ENCODE peak calls at places on chromosomes 12 and 14, in five cellular contexts. One of them, this sample, is unnamed.

GRCh38 chr14:100054553-100055075 is 10.6 kb upstream of the EVL start:
- DNase-seq in heart left ventricle: no peak
- DNase-seq in A673: no peak
- DNase-seq in upper lobe of right lung: no peak
- DNase-seq in astrocyte: no peak
- DNase-seq in this sample: no peak

GRCh38 chr14:66140213-66140918 is 345.8 kb upstream of the CCDC196 start:
- DNase-seq in astrocyte: no peak
- DNase-seq in A673: no peak
- DNase-seq in heart left ventricle: no peak
- DNase-seq in upper lobe of right lung: no peak
- DNase-seq in this sample: no peak

GRCh38 chr12:115224031-115224430 is 540.1 kb upstream of the TBX3 start:
- DNase-seq in astrocyte: no peak
- DNase-seq in upper lobe of right lung: no peak
- DNase-seq in A673: no peak
- DNase-seq in heart left ventricle: no peak
- DNase-seq in this sample: no peak

GRCh38 chr12:58922849-58923248 is 2.5 kb upstream of the LRIG3 start:
- DNase-seq in A673: no peak
- DNase-seq in astrocyte: peak; percentile 85
- DNase-seq in heart left ventricle: no peak
- DNase-seq in upper lobe of right lung: no peak
- DNase-seq in this sample: no peak

GRCh38 chr14:99822800-99823455 is 29.7 kb downstream of the EML1 start:
- DNase-seq in upper lobe of right lung: no peak
- DNase-seq in heart left ventricle: no peak
- DNase-seq in astrocyte: no peak
- DNase-seq in A673: no peak
- DNase-seq in this sample: no peak

GRCh38 chr14:98189944-98190343 is 1082.1 kb downstream of the BCL11B start:
- DNase-seq in upper lobe of right lung: no peak
- DNase-seq in heart left ventricle: no peak
- DNase-seq in astrocyte: no peak
- DNase-seq in A673: no peak
- DNase-seq in this sample: no peak

GRCh38 chr12:63752283-63752682 is 27.4 kb upstream of the RXYLT1 start:
- DNase-seq in astrocyte: no peak
- DNase-seq in upper lobe of right lung: no peak
- DNase-seq in heart left ventricle: no peak
- DNase-seq in A673: no peak
- DNase-seq in this sample: peak; percentile 27

GRCh38 chr12:25730489-25731349 is 177.6 kb upstream of the LMNTD1 start:
- DNase-seq in A673: no peak
- DNase-seq in astrocyte: no peak
- DNase-seq in upper lobe of right lung: no peak
- DNase-seq in heart left ventricle: no peak
- DNase-seq in this sample: peak; percentile 26

GRCh38 chr12:79688376-79689040 is 2.3 kb downstream of the PAWR start:
- DNase-seq in upper lobe of right lung: no peak
- DNase-seq in A673: no peak
- DNase-seq in astrocyte: no peak
- DNase-seq in heart left ventricle: no peak
- DNase-seq in this sample: peak; percentile 2

GRCh38 chr14:99430491-99430890 is 50.2 kb downstream of the SETD3 start:
- DNase-seq in heart left ventricle: no peak
- DNase-seq in astrocyte: no peak
- DNase-seq in upper lobe of right lung: no peak
- DNase-seq in A673: no peak
- DNase-seq in this sample: no peak

GRCh38 chr12:26298785-26299621 is 103.6 kb downstream of the SSPN start:
- DNase-seq in heart left ventricle: no peak
- DNase-seq in upper lobe of right lung: no peak
- DNase-seq in astrocyte: peak; percentile 88
- DNase-seq in A673: peak; percentile 74
- DNase-seq in this sample: no peak

GRCh38 chr12:52119398-52120254 is 40.1 kb downstream of the SMIM41 start:
- DNase-seq in A673: peak; percentile 62
- DNase-seq in heart left ventricle: no peak
- DNase-seq in upper lobe of right lung: no peak
- DNase-seq in astrocyte: no peak
- DNase-seq in this sample: peak; percentile 52

GRCh38 chr14:33848706-33849454 is 102.0 kb downstream of the EGLN3 start:
- DNase-seq in upper lobe of right lung: no peak
- DNase-seq in A673: peak; percentile 80
- DNase-seq in astrocyte: peak; percentile 30
- DNase-seq in heart left ventricle: peak; percentile 58
- DNase-seq in this sample: peak; percentile 96

GRCh38 chr14:61382842-61383241 is 61.5 kb downstream of the PRKCH start:
- DNase-seq in A673: no peak
- DNase-seq in upper lobe of right lung: no peak
- DNase-seq in astrocyte: no peak
- DNase-seq in heart left ventricle: no peak
- DNase-seq in this sample: no peak

GRCh38 chr14:106845286-106846087 is 1319.1 kb downstream of the TMEM121 start:
- DNase-seq in heart left ventricle: no peak
- DNase-seq in A673: no peak
- DNase-seq in upper lobe of right lung: peak; percentile 76
- DNase-seq in astrocyte: no peak
- DNase-seq in this sample: no peak

GRCh38 chr14:69547701-69548348 is 26.8 kb downstream of the CCDC177 start:
- DNase-seq in heart left ventricle: no peak
- DNase-seq in upper lobe of right lung: no peak
- DNase-seq in A673: peak; percentile 68
- DNase-seq in astrocyte: peak; percentile 37
- DNase-seq in this sample: no peak

GRCh38 chr14:41605550-41606248 is 977 bp upstream of the LRFN5 start:
- DNase-seq in A673: peak; percentile 84
- DNase-seq in astrocyte: peak; percentile 55
- DNase-seq in heart left ventricle: no peak
- DNase-seq in upper lobe of right lung: no peak
- DNase-seq in this sample: peak; percentile 75

GRCh38 chr12:130675791-130676190 is 40.3 kb downstream of the RIMBP2 start:
- DNase-seq in astrocyte: no peak
- DNase-seq in A673: no peak
- DNase-seq in upper lobe of right lung: no peak
- DNase-seq in heart left ventricle: no peak
- DNase-seq in this sample: no peak

GRCh38 chr12:90062799-90063198 is 354.2 kb upstream of the ATP2B1 start:
- DNase-seq in A673: peak; percentile 50
- DNase-seq in astrocyte: no peak
- DNase-seq in heart left ventricle: no peak
- DNase-seq in upper lobe of right lung: no peak
- DNase-seq in this sample: no peak

GRCh38 chr12:81300454-81300853 is 222.6 kb downstream of the ACSS3 start:
- DNase-seq in A673: no peak
- DNase-seq in astrocyte: peak; percentile 3
- DNase-seq in heart left ventricle: no peak
- DNase-seq in upper lobe of right lung: no peak
- DNase-seq in this sample: no peak

GRCh38 chr12:64522316-64522715 is 70.4 kb downstream of the TBK1 start:
- DNase-seq in upper lobe of right lung: no peak
- DNase-seq in astrocyte: peak; percentile 32
- DNase-seq in A673: peak; percentile 64
- DNase-seq in heart left ventricle: no peak
- DNase-seq in this sample: peak; percentile 48

GRCh38 chr12:12531194-12531593 is 31.5 kb downstream of the DUSP16 start:
- DNase-seq in A673: no peak
- DNase-seq in heart left ventricle: no peak
- DNase-seq in upper lobe of right lung: no peak
- DNase-seq in astrocyte: no peak
- DNase-seq in this sample: no peak

DNA sequence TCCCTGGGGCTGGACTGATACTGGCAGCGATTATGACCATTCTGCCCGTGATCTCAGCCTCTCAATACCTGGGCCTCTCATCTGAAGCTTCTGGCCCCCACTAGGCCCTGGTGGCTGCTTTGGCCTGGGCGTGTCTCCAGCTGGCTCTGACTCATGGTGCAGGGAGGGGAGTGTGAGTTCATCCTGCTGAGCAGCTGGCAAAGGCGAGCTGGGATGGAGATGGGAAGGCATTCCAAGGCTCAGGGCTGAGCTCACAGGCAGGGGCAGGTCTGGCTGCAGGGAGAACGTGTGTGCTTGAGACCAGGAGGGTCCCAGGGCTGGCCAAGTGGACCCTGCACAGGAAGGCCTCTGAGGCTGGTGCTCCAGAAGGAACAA is 221.8 kb downstream of the TMEM121 start:
- DNase-seq in heart left ventricle: peak; percentile 53
- DNase-seq in A673: peak; percentile 14
- DNase-seq in upper lobe of right lung: peak; percentile 62
- DNase-seq in astrocyte: no peak
- DNase-seq in this sample: no peak
- H3K27ac ChIP-seq in heart left ventricle: no peak overlapping the region
- H3K27ac ChIP-seq in A673: no peak overlapping the region
- H3K27ac ChIP-seq in upper lobe of right lung: no peak overlapping the region
- H3K27ac ChIP-seq in astrocyte: no peak overlapping the region
- H3K27ac ChIP-seq in this sample: no peak overlapping the region

GRCh38 chr12:30166416-30166815 is 382.7 kb upstream of the TMTC1 start:
- DNase-seq in A673: no peak
- DNase-seq in heart left ventricle: no peak
- DNase-seq in upper lobe of right lung: no peak
- DNase-seq in astrocyte: peak; percentile 84
- DNase-seq in this sample: no peak

GRCh38 chr12:30164937-30165336 is 381.2 kb upstream of the TMTC1 start:
- DNase-seq in A673: no peak
- DNase-seq in upper lobe of right lung: no peak
- DNase-seq in astrocyte: no peak
- DNase-seq in heart left ventricle: no peak
- DNase-seq in this sample: peak; percentile 20

GRCh38 chr12:30169839-30170591 is 386.3 kb upstream of the TMTC1 start:
- DNase-seq in astrocyte: no peak
- DNase-seq in heart left ventricle: no peak
- DNase-seq in A673: no peak
- DNase-seq in upper lobe of right lung: peak; percentile 64
- DNase-seq in this sample: no peak
- H3K4me3 ChIP-seq in astrocyte: no peak overlapping the region
- H3K4me3 ChIP-seq in heart left ventricle: no peak overlapping the region
- H3K4me3 ChIP-seq in A673: no peak overlapping the region
- H3K4me3 ChIP-seq in upper lobe of right lung: no peak overlapping the region
- H3K4me3 ChIP-seq in this sample: no peak overlapping the region

GRCh38 chr12:27756670-27757069 is 23.4 kb upstream of the KLHL42 start:
- DNase-seq in A673: no peak
- DNase-seq in upper lobe of right lung: no peak
- DNase-seq in astrocyte: no peak
- DNase-seq in heart left ventricle: no peak
- DNase-seq in this sample: no peak
- H3K27ac ChIP-seq in A673: no peak overlapping the region
- H3K27ac ChIP-seq in upper lobe of right lung: no peak overlapping the region
- H3K27ac ChIP-seq in astrocyte: no peak overlapping the region
- H3K27ac ChIP-seq in heart left ventricle: no peak overlapping the region
- H3K27ac ChIP-seq in this sample: no peak overlapping the region

DNA sequence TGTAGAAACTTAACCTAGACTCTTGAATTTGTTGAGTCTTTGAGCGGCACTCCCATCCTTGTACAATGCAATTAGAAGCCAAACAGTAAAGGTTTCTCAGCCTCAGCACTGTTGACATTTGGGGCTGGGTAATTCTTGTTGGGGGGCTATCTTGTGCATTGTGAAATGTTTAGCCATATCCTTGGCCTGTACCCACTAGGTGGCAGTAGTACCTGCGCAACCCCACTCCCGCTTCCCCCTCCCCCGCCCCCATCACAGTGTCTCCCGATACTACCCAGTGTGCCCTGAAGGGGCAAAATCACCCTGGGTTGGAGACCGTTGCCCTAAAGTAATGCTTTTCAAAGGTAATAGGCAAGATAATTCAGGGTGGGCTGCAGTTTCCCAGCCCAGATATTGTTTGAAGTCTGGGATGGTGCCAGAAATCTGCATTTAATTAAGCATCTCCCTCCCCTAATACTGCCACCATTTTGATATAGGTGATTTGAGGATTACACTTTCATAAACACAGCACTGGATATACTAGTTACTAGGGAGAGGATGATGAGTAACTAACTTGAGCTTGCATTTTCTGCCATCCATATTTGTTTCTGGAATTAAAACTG is 1.8 kb downstream of the COX6A1 start:
- DNase-seq in heart left ventricle: no peak
- DNase-seq in astrocyte: peak; percentile 25
- DNase-seq in upper lobe of right lung: peak; percentile 66
- DNase-seq in A673: peak; percentile 83
- DNase-seq in this sample: peak; percentile 61
- H3K4me3 ChIP-seq in heart left ventricle: no peak overlapping the region
- H3K4me3 ChIP-seq in astrocyte: no peak overlapping the region
- H3K4me3 ChIP-seq in upper lobe of right lung: no peak overlapping the region
- H3K4me3 ChIP-seq in A673: no peak overlapping the region
- H3K4me3 ChIP-seq in this sample: no peak overlapping the region

GRCh38 chr14:102213470-102213869 is 73.8 kb downstream of the WDR20 start:
- DNase-seq in upper lobe of right lung: peak; percentile 53
- DNase-seq in astrocyte: no peak
- DNase-seq in heart left ventricle: no peak
- DNase-seq in A673: no peak
- DNase-seq in this sample: no peak
- H3K27ac ChIP-seq in upper lobe of right lung: no peak overlapping the region
- H3K27ac ChIP-seq in astrocyte: no peak overlapping the region
- H3K27ac ChIP-seq in heart left ventricle: no peak overlapping the region
- H3K27ac ChIP-seq in A673: no peak overlapping the region
- H3K27ac ChIP-seq in this sample: no peak overlapping the region

DNA sequence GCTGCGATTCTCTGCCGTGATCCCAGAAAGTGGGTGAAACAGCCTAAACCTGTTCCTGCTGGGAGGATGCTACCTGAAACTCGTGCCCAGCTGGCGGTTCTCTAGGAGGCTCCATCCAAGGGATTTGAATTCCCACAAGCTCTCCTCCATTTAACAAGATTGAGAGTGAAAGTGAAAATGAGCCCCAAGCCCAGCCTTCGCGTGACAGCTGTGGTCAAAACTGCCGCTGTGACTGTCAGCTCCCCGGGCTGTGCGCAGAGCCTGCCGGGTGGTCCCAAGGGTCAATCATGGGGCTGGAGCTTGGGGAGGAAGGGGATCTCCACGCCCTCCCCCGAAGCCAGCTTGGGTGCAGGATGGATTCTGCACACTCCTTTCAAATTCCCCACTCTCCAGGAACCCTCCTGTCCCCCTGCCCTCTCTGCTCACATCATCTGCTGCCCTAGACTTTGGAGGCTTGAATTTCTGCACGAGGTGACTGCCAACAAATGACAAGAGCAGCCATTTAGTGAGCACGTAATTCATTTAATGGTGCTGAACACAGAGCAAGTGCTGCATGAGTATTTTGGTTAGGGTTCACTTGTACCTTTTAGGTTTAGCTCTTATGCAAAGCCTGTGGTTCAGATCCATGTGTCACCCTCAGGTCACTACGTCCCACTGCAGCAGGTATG is 5.3 kb downstream of the ASB2 start:
- DNase-seq in upper lobe of right lung: no peak
- DNase-seq in astrocyte: no peak
- DNase-seq in A673: no peak
- DNase-seq in heart left ventricle: no peak
- DNase-seq in this sample: peak; percentile 59
- H3K4me3 ChIP-seq in upper lobe of right lung: peak overlapping the region; percentile 47
- H3K4me3 ChIP-seq in astrocyte: no peak overlapping the region
- H3K4me3 ChIP-seq in A673: no peak overlapping the region
- H3K4me3 ChIP-seq in heart left ventricle: peak overlapping the region; percentile 32
- H3K4me3 ChIP-seq in this sample: peak overlapping the region; percentile 8

DNA sequence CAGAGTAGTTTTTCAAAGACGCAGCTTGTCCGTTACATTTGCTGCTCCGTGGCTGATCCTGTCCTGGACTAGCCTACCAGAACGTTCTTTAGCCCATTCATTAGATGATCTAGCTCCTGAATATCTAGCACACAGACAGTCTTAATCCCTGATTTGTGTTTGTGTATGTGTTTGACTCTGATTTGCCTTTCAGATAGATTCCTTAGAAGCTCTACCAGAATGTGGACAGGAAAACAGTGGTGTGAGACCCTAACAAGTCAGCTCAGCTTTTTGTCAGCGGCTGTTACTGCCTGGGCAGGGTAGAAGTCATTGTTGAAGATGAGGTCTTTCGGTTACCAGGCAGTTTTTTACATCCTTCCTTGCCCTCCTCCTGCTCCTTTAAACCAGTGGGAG is 60.4 kb downstream of the SAMD4A start:
- DNase-seq in astrocyte: no peak
- DNase-seq in A673: no peak
- DNase-seq in heart left ventricle: no peak
- DNase-seq in upper lobe of right lung: no peak
- DNase-seq in this sample: no peak
- H3K27ac ChIP-seq in astrocyte: peak overlapping the region; percentile 64
- H3K27ac ChIP-seq in A673: peak overlapping the region; percentile 56
- H3K27ac ChIP-seq in heart left ventricle: peak overlapping the region; percentile 96
- H3K27ac ChIP-seq in upper lobe of right lung: peak overlapping the region; percentile 74
- H3K27ac ChIP-seq in this sample: no peak overlapping the region

This sample was measured in SJCRH30.